ENCODE peak calls at places on chromosomes 4 and X, in eight cellular contexts. A, G, I, E, H, P, J and T are unnamed samples.

GRCh38 chr4:114649908-114650307 is 51.3 kb downstream of the UGT8 start:
- DNase-seq in A (no peak), G (no peak), I (no peak), E (no peak), H (no peak), P (no peak), J (no peak), T (no peak)

GRCh38 chr4:89538171-89538570 is 230.6 kb upstream of the GPRIN3 start:
- DNase-seq in A (no peak), G (no peak), I (no peak), E (no peak), H (no peak), P (no peak), J (no peak), T (no peak)

GRCh38 chr4:20320232-20320631 is 68.5 kb downstream of the SLIT2 start:
- DNase-seq in A (no peak), G (no peak), I (no peak), E (no peak), H (no peak), P (no peak), J (no peak), T (no peak)

GRCh38 chrX:48465336-48465933 is 4.6 kb downstream of the SLC38A5 start:
- DNase-seq in A (peak), G (no peak), I (no peak), E (peak), H (peak), P (no peak), J (no peak), T (no peak)

GRCh38 chr4:154254999-154255398 is 236.6 kb downstream of the DCHS2 start:
- DNase-seq in A (no peak), G (no peak), I (no peak), E (no peak), H (no peak), P (no peak), J (no peak), T (no peak)

GRCh38 chr4:93396274-93396673 is 432.3 kb upstream of the ATOH1 start:
- DNase-seq in A (peak), G (no peak), I (no peak), E (no peak), H (no peak), P (no peak), J (no peak), T (no peak)

GRCh38 chr4:76993787-76994641 is 44.5 kb downstream of the SEPTIN11 start:
- DNase-seq in A (no peak), G (no peak), I (no peak), E (no peak), H (no peak), P (no peak), J (peak), T (no peak)

GRCh38 chr4:161767116-161767515 is 396.7 kb downstream of the FSTL5 start:
- DNase-seq in A (peak), G (no peak), I (no peak), E (no peak), H (no peak), P (no peak), J (no peak), T (no peak)

GRCh38 chrX:133745361-133745760 is 240.0 kb downstream of the GPC3 start:
- DNase-seq in A (no peak), G (no peak), I (no peak), E (no peak), H (no peak), P (no peak), J (no peak), T (no peak)

GRCh38 chrX:152817082-152817744 is 13.3 kb downstream of the CETN2 start:
- DNase-seq in A (peak), G (no peak), I (no peak), E (peak), H (peak), P (no peak), J (no peak), T (no peak)

GRCh38 chr4:168509786-168510185 is 12.9 kb downstream of the PALLD start:
- DNase-seq in A (peak), G (no peak), I (no peak), E (peak), H (no peak), P (no peak), J (no peak), T (no peak)

GRCh38 chr4:85459736-85460135 is 15.2 kb upstream of the ARHGAP24 start:
- DNase-seq in A (no peak), G (no peak), I (no peak), E (no peak), H (no peak), P (no peak), J (no peak), T (no peak)

GRCh38 chr4:177107288-177107901 is 202.3 kb upstream of the NEIL3 start:
- DNase-seq in A (peak), G (no peak), I (no peak), E (peak), H (no peak), P (no peak), J (no peak), T (no peak)

GRCh38 chr4:80875642-80876041 is 154.9 kb upstream of the BMP3 start:
- DNase-seq in A (no peak), G (no peak), I (no peak), E (no peak), H (no peak), P (no peak), J (no peak), T (no peak)

GRCh38 chr4:132587626-132588025 is 561.5 kb upstream of the PCDH10 start:
- DNase-seq in A (peak), G (no peak), I (no peak), E (no peak), H (no peak), P (no peak), J (no peak), T (no peak)